ENCODE peak calls at places on chromosome 5, in six cellular contexts. P, A, Q, G, I and N are unnamed samples.

GRCh38 chr5:40365357-40366330 is 314.1 kb upstream of the PTGER4 start:
- DNase-seq in P (no peak), G (no peak), A (no peak), Q (no peak), I (no peak), N (no peak)

GRCh38 chr5:99104538-99105132 is 175.8 kb upstream of the CHD1 start:
- DNase-seq in A (peak), Q (no peak), I (no peak), G (no peak), P (no peak), N (no peak)

GRCh38 chr5:969421-969839 is 39.2 kb upstream of the NKD2 start:
- DNase-seq in I (no peak), Q (no peak), G (no peak), P (no peak), A (no peak), N (no peak)

GRCh38 chr5:175098301-175098700 is 345.7 kb downstream of the DRD1 start:
- DNase-seq in Q (no peak), G (no peak), I (no peak), A (no peak), P (no peak), N (no peak)

GRCh38 chr5:151663617-151664322 is 22.9 kb downstream of the SPARC start:
- DNase-seq in Q (peak), A (no peak), I (no peak), P (no peak), G (no peak), N (no peak)

GRCh38 chr5:178182158-178182876 is 4.9 kb downstream of the GMCL2 start:
- DNase-seq in Q (no peak), P (no peak), I (no peak), A (no peak), G (no peak), N (no peak)

GRCh38 chr5:84088996-84089395 is 295.7 kb downstream of the EDIL3 start:
- DNase-seq in Q (no peak), I (no peak), P (no peak), G (no peak), A (peak), N (peak)

GRCh38 chr5:191949-192690 is 825 bp downstream of the LRRC14B start:
- DNase-seq in I (no peak), A (no peak), G (no peak), P (no peak), Q (no peak), N (no peak)

GRCh38 chr5:112772095-112772494 is 34.4 kb downstream of the APC start:
- DNase-seq in A (no peak), Q (no peak), G (no peak), I (no peak), P (no peak), N (no peak)

GRCh38 chr5:160799160-160799559 is 52.9 kb downstream of the ATP10B start:
- DNase-seq in Q (no peak), I (no peak), G (no peak), P (no peak), A (no peak), N (no peak)

GRCh38 chr5:168104811-168105481 is 186.5 kb upstream of the WWC1 start:
- DNase-seq in G (no peak), I (no peak), A (no peak), P (no peak), Q (no peak), N (no peak)

GRCh38 chr5:8192840-8193239 is 323.9 kb downstream of the MTRR start:
- DNase-seq in A (no peak), Q (no peak), I (no peak), P (no peak), G (no peak), N (no peak)

GRCh38 chr5:34621280-34622045 is 34.7 kb upstream of the RAI14 start:
- DNase-seq in G (no peak), A (no peak), P (no peak), Q (no peak), I (no peak), N (no peak)

GRCh38 chr5:79237735-79238560 is 2.0 kb downstream of the JMY start:
- DNase-seq in G (no peak), A (peak), Q (no peak), I (no peak), P (no peak), N (no peak)